ENCODE peak calls at places on chromosomes 4 and X, in nine cellular contexts. One of them, this sample, is unnamed.

GRCh38 chrX:139554367-139554766 is 23.8 kb downstream of the F9 start:
- DNase-seq in stimulated activated CD8-positive, alpha-beta memory T cell treated with anti-CD3 and anti-CD28 coated beads, Interleukin-4, amount 100 ng/mL, for 4 hours: no peak
- DNase-seq in lower leg skin: no peak
- DNase-seq in cerebellum: no peak
- DNase-seq in left ventricle myocardium inferior: no peak
- DNase-seq in T-helper 2 cell: no peak
- DNase-seq in GM12891: no peak
- DNase-seq in T-helper 1 cell: no peak
- DNase-seq in bronchial epithelial cell: no peak
- DNase-seq in this sample: no peak

GRCh38 chrX:127879585-127879984 is 172.6 kb downstream of the ACTRT1 start:
- DNase-seq in cerebellum: no peak
- DNase-seq in bronchial epithelial cell: peak; percentile 9
- DNase-seq in T-helper 1 cell: no peak
- DNase-seq in lower leg skin: no peak
- DNase-seq in left ventricle myocardium inferior: no peak
- DNase-seq in GM12891: no peak
- DNase-seq in T-helper 2 cell: no peak
- DNase-seq in stimulated activated CD8-positive, alpha-beta memory T cell treated with anti-CD3 and anti-CD28 coated beads, Interleukin-4, amount 100 ng/mL, for 4 hours: no peak
- DNase-seq in this sample: no peak

GRCh38 chrX:17829526-17829925 is 31.6 kb downstream of the RAI2 start:
- DNase-seq in left ventricle myocardium inferior: no peak
- DNase-seq in stimulated activated CD8-positive, alpha-beta memory T cell treated with anti-CD3 and anti-CD28 coated beads, Interleukin-4, amount 100 ng/mL, for 4 hours: no peak
- DNase-seq in T-helper 2 cell: no peak
- DNase-seq in T-helper 1 cell: no peak
- DNase-seq in cerebellum: no peak
- DNase-seq in lower leg skin: no peak
- DNase-seq in bronchial epithelial cell: no peak
- DNase-seq in GM12891: no peak
- DNase-seq in this sample: no peak

GRCh38 chr4:1504786-1505500 is 98.7 kb upstream of the NKX1-1 start:
- DNase-seq in stimulated activated CD8-positive, alpha-beta memory T cell treated with anti-CD3 and anti-CD28 coated beads, Interleukin-4, amount 100 ng/mL, for 4 hours: no peak
- DNase-seq in cerebellum: no peak
- DNase-seq in GM12891: no peak
- DNase-seq in T-helper 1 cell: no peak
- DNase-seq in lower leg skin: no peak
- DNase-seq in bronchial epithelial cell: no peak
- DNase-seq in T-helper 2 cell: no peak
- DNase-seq in left ventricle myocardium inferior: no peak
- DNase-seq in this sample: no peak

GRCh38 chr4:92814677-92815076 is 510.9 kb downstream of the GRID2 start:
- DNase-seq in T-helper 1 cell: no peak
- DNase-seq in T-helper 2 cell: no peak
- DNase-seq in GM12891: no peak
- DNase-seq in cerebellum: no peak
- DNase-seq in lower leg skin: no peak
- DNase-seq in left ventricle myocardium inferior: no peak
- DNase-seq in stimulated activated CD8-positive, alpha-beta memory T cell treated with anti-CD3 and anti-CD28 coated beads, Interleukin-4, amount 100 ng/mL, for 4 hours: no peak
- DNase-seq in bronchial epithelial cell: no peak
- DNase-seq in this sample: no peak

GRCh38 chrX:40468033-40468979 is 112.5 kb upstream of the ATP6AP2 start:
- DNase-seq in lower leg skin: peak; percentile 21
- DNase-seq in GM12891: no peak
- DNase-seq in cerebellum: peak; percentile 30
- DNase-seq in T-helper 2 cell: no peak
- DNase-seq in bronchial epithelial cell: peak; percentile 40
- DNase-seq in stimulated activated CD8-positive, alpha-beta memory T cell treated with anti-CD3 and anti-CD28 coated beads, Interleukin-4, amount 100 ng/mL, for 4 hours: no peak
- DNase-seq in left ventricle myocardium inferior: peak; percentile 24
- DNase-seq in T-helper 1 cell: no peak
- DNase-seq in this sample: no peak

GRCh38 chr4:102530986-102531385 is 29.8 kb downstream of the NFKB1 start:
- DNase-seq in stimulated activated CD8-positive, alpha-beta memory T cell treated with anti-CD3 and anti-CD28 coated beads, Interleukin-4, amount 100 ng/mL, for 4 hours: no peak
- DNase-seq in bronchial epithelial cell: no peak
- DNase-seq in left ventricle myocardium inferior: no peak
- DNase-seq in cerebellum: no peak
- DNase-seq in T-helper 2 cell: no peak
- DNase-seq in GM12891: no peak
- DNase-seq in T-helper 1 cell: no peak
- DNase-seq in lower leg skin: no peak
- DNase-seq in this sample: no peak

GRCh38 chrX:82912401-82912800 is 595.7 kb upstream of the POU3F4 start:
- DNase-seq in stimulated activated CD8-positive, alpha-beta memory T cell treated with anti-CD3 and anti-CD28 coated beads, Interleukin-4, amount 100 ng/mL, for 4 hours: no peak
- DNase-seq in GM12891: no peak
- DNase-seq in bronchial epithelial cell: no peak
- DNase-seq in T-helper 1 cell: no peak
- DNase-seq in cerebellum: no peak
- DNase-seq in T-helper 2 cell: no peak
- DNase-seq in left ventricle myocardium inferior: no peak
- DNase-seq in lower leg skin: no peak
- DNase-seq in this sample: no peak

GRCh38 chr4:146329042-146329716 is 114.8 kb downstream of the REELD1 start:
- DNase-seq in cerebellum: no peak
- DNase-seq in lower leg skin: no peak
- DNase-seq in bronchial epithelial cell: peak; percentile 89
- DNase-seq in T-helper 2 cell: no peak
- DNase-seq in T-helper 1 cell: no peak
- DNase-seq in GM12891: no peak
- DNase-seq in left ventricle myocardium inferior: no peak
- DNase-seq in stimulated activated CD8-positive, alpha-beta memory T cell treated with anti-CD3 and anti-CD28 coated beads, Interleukin-4, amount 100 ng/mL, for 4 hours: no peak
- DNase-seq in this sample: no peak

GRCh38 chr4:183903021-183903760 is 1.9 kb upstream of the STOX2 start:
- DNase-seq in stimulated activated CD8-positive, alpha-beta memory T cell treated with anti-CD3 and anti-CD28 coated beads, Interleukin-4, amount 100 ng/mL, for 4 hours: no peak
- DNase-seq in lower leg skin: no peak
- DNase-seq in bronchial epithelial cell: peak; percentile 69
- DNase-seq in T-helper 2 cell: no peak
- DNase-seq in T-helper 1 cell: no peak
- DNase-seq in GM12891: no peak
- DNase-seq in left ventricle myocardium inferior: no peak
- DNase-seq in cerebellum: no peak
- DNase-seq in this sample: no peak

GRCh38 chrX:10259716-10260115 is 102.9 kb downstream of the CLCN4 start:
- DNase-seq in T-helper 1 cell: no peak
- DNase-seq in left ventricle myocardium inferior: no peak
- DNase-seq in lower leg skin: no peak
- DNase-seq in GM12891: no peak
- DNase-seq in cerebellum: no peak
- DNase-seq in T-helper 2 cell: no peak
- DNase-seq in bronchial epithelial cell: no peak
- DNase-seq in stimulated activated CD8-positive, alpha-beta memory T cell treated with anti-CD3 and anti-CD28 coated beads, Interleukin-4, amount 100 ng/mL, for 4 hours: no peak
- DNase-seq in this sample: no peak

GRCh38 chr4:139014391-139015268 is 951 bp upstream of the NOCT start:
- DNase-seq in T-helper 2 cell: no peak
- DNase-seq in stimulated activated CD8-positive, alpha-beta memory T cell treated with anti-CD3 and anti-CD28 coated beads, Interleukin-4, amount 100 ng/mL, for 4 hours: no peak
- DNase-seq in left ventricle myocardium inferior: no peak
- DNase-seq in GM12891: no peak
- DNase-seq in T-helper 1 cell: no peak
- DNase-seq in bronchial epithelial cell: peak; percentile 98
- DNase-seq in cerebellum: no peak
- DNase-seq in lower leg skin: peak; percentile 22
- DNase-seq in this sample: peak; percentile 23

GRCh38 chrX:139200793-139201192 is 329.7 kb upstream of the F9 start:
- DNase-seq in stimulated activated CD8-positive, alpha-beta memory T cell treated with anti-CD3 and anti-CD28 coated beads, Interleukin-4, amount 100 ng/mL, for 4 hours: no peak
- DNase-seq in left ventricle myocardium inferior: no peak
- DNase-seq in T-helper 2 cell: no peak
- DNase-seq in T-helper 1 cell: no peak
- DNase-seq in GM12891: no peak
- DNase-seq in bronchial epithelial cell: peak; percentile 45
- DNase-seq in cerebellum: no peak
- DNase-seq in lower leg skin: no peak
- DNase-seq in this sample: no peak

GRCh38 chrX:24148535-24149345 is 789 bp upstream of the ZFX start:
- DNase-seq in lower leg skin: no peak
- DNase-seq in T-helper 1 cell: no peak
- DNase-seq in T-helper 2 cell: no peak
- DNase-seq in left ventricle myocardium inferior: no peak
- DNase-seq in cerebellum: peak; percentile 10
- DNase-seq in GM12891: no peak
- DNase-seq in stimulated activated CD8-positive, alpha-beta memory T cell treated with anti-CD3 and anti-CD28 coated beads, Interleukin-4, amount 100 ng/mL, for 4 hours: no peak
- DNase-seq in bronchial epithelial cell: no peak
- DNase-seq in this sample: peak; percentile 25

GRCh38 chr4:6308890-6309643 is 39.4 kb downstream of the WFS1 start:
- DNase-seq in lower leg skin: no peak
- DNase-seq in T-helper 1 cell: no peak
- DNase-seq in bronchial epithelial cell: no peak
- DNase-seq in stimulated activated CD8-positive, alpha-beta memory T cell treated with anti-CD3 and anti-CD28 coated beads, Interleukin-4, amount 100 ng/mL, for 4 hours: no peak
- DNase-seq in cerebellum: no peak
- DNase-seq in T-helper 2 cell: no peak
- DNase-seq in GM12891: no peak
- DNase-seq in left ventricle myocardium inferior: no peak
- DNase-seq in this sample: no peak

GRCh38 chrX:15838017-15838416 is 16.6 kb downstream of the AP1S2 start:
- DNase-seq in stimulated activated CD8-positive, alpha-beta memory T cell treated with anti-CD3 and anti-CD28 coated beads, Interleukin-4, amount 100 ng/mL, for 4 hours: no peak
- DNase-seq in left ventricle myocardium inferior: no peak
- DNase-seq in T-helper 1 cell: no peak
- DNase-seq in GM12891: no peak
- DNase-seq in bronchial epithelial cell: no peak
- DNase-seq in lower leg skin: no peak
- DNase-seq in T-helper 2 cell: peak; percentile 9
- DNase-seq in cerebellum: no peak
- DNase-seq in this sample: no peak

GRCh38 chrX:17597836-17598434 is 139.4 kb upstream of the SCML1 start:
- DNase-seq in lower leg skin: peak; percentile 42
- DNase-seq in T-helper 1 cell: no peak
- DNase-seq in left ventricle myocardium inferior: peak; percentile 77
- DNase-seq in cerebellum: no peak
- DNase-seq in T-helper 2 cell: no peak
- DNase-seq in GM12891: no peak
- DNase-seq in bronchial epithelial cell: no peak
- DNase-seq in stimulated activated CD8-positive, alpha-beta memory T cell treated with anti-CD3 and anti-CD28 coated beads, Interleukin-4, amount 100 ng/mL, for 4 hours: no peak
- DNase-seq in this sample: no peak

GRCh38 chr4:182019148-182019652 is 224.0 kb upstream of the TENM3 start:
- DNase-seq in cerebellum: no peak
- DNase-seq in T-helper 1 cell: no peak
- DNase-seq in GM12891: peak; percentile 10
- DNase-seq in stimulated activated CD8-positive, alpha-beta memory T cell treated with anti-CD3 and anti-CD28 coated beads, Interleukin-4, amount 100 ng/mL, for 4 hours: no peak
- DNase-seq in lower leg skin: no peak
- DNase-seq in bronchial epithelial cell: no peak
- DNase-seq in left ventricle myocardium inferior: no peak
- DNase-seq in T-helper 2 cell: no peak
- DNase-seq in this sample: no peak

GRCh38 chr4:7899184-7899583 is 40.5 kb downstream of the AFAP1 start:
- DNase-seq in GM12891: no peak
- DNase-seq in T-helper 1 cell: no peak
- DNase-seq in cerebellum: no peak
- DNase-seq in lower leg skin: no peak
- DNase-seq in bronchial epithelial cell: no peak
- DNase-seq in left ventricle myocardium inferior: no peak
- DNase-seq in stimulated activated CD8-positive, alpha-beta memory T cell treated with anti-CD3 and anti-CD28 coated beads, Interleukin-4, amount 100 ng/mL, for 4 hours: no peak
- DNase-seq in T-helper 2 cell: no peak
- DNase-seq in this sample: no peak

GRCh38 chr4:142407569-142407968 is 438.5 kb downstream of the INPP4B start:
- DNase-seq in T-helper 1 cell: no peak
- DNase-seq in cerebellum: no peak
- DNase-seq in left ventricle myocardium inferior: no peak
- DNase-seq in lower leg skin: no peak
- DNase-seq in T-helper 2 cell: no peak
- DNase-seq in stimulated activated CD8-positive, alpha-beta memory T cell treated with anti-CD3 and anti-CD28 coated beads, Interleukin-4, amount 100 ng/mL, for 4 hours: no peak
- DNase-seq in GM12891: no peak
- DNase-seq in bronchial epithelial cell: no peak
- DNase-seq in this sample: no peak

GRCh38 chr4:143071351-143071750 is 113.4 kb upstream of the USP38 start:
- DNase-seq in bronchial epithelial cell: no peak
- DNase-seq in stimulated activated CD8-positive, alpha-beta memory T cell treated with anti-CD3 and anti-CD28 coated beads, Interleukin-4, amount 100 ng/mL, for 4 hours: no peak
- DNase-seq in GM12891: no peak
- DNase-seq in left ventricle myocardium inferior: no peak
- DNase-seq in lower leg skin: no peak
- DNase-seq in T-helper 1 cell: no peak
- DNase-seq in cerebellum: no peak
- DNase-seq in T-helper 2 cell: no peak
- DNase-seq in this sample: no peak

GRCh38 chr4:128757712-128758111 is 51.8 kb upstream of the JADE1 start:
- DNase-seq in GM12891: no peak
- DNase-seq in T-helper 2 cell: no peak
- DNase-seq in stimulated activated CD8-positive, alpha-beta memory T cell treated with anti-CD3 and anti-CD28 coated beads, Interleukin-4, amount 100 ng/mL, for 4 hours: no peak
- DNase-seq in bronchial epithelial cell: no peak
- DNase-seq in cerebellum: peak; percentile 16
- DNase-seq in T-helper 1 cell: no peak
- DNase-seq in left ventricle myocardium inferior: peak; percentile 58
- DNase-seq in lower leg skin: peak; percentile 24
- DNase-seq in this sample: no peak

GRCh38 chr4:78065514-78066192 is 8.5 kb downstream of the FRAS1 start:
- DNase-seq in lower leg skin: no peak
- DNase-seq in left ventricle myocardium inferior: no peak
- DNase-seq in T-helper 1 cell: no peak
- DNase-seq in cerebellum: no peak
- DNase-seq in T-helper 2 cell: no peak
- DNase-seq in bronchial epithelial cell: no peak
- DNase-seq in GM12891: no peak
- DNase-seq in stimulated activated CD8-positive, alpha-beta memory T cell treated with anti-CD3 and anti-CD28 coated beads, Interleukin-4, amount 100 ng/mL, for 4 hours: no peak
- DNase-seq in this sample: no peak

GRCh38 chrX:96752776-96753175 is 68.1 kb downstream of the DIAPH2 start:
- DNase-seq in T-helper 2 cell: no peak
- DNase-seq in bronchial epithelial cell: peak; percentile 23
- DNase-seq in stimulated activated CD8-positive, alpha-beta memory T cell treated with anti-CD3 and anti-CD28 coated beads, Interleukin-4, amount 100 ng/mL, for 4 hours: no peak
- DNase-seq in left ventricle myocardium inferior: no peak
- DNase-seq in cerebellum: no peak
- DNase-seq in GM12891: no peak
- DNase-seq in T-helper 1 cell: no peak
- DNase-seq in lower leg skin: no peak
- DNase-seq in this sample: no peak

GRCh38 chr4:94714360-94714759 is 43.4 kb upstream of the BMPR1B start:
- DNase-seq in lower leg skin: no peak
- DNase-seq in left ventricle myocardium inferior: no peak
- DNase-seq in T-helper 1 cell: no peak
- DNase-seq in GM12891: no peak
- DNase-seq in T-helper 2 cell: no peak
- DNase-seq in stimulated activated CD8-positive, alpha-beta memory T cell treated with anti-CD3 and anti-CD28 coated beads, Interleukin-4, amount 100 ng/mL, for 4 hours: no peak
- DNase-seq in bronchial epithelial cell: no peak
- DNase-seq in cerebellum: no peak
- DNase-seq in this sample: no peak

GRCh38 chr4:13523105-13523477 is 21.2 kb downstream of the NKX3-2 start:
- DNase-seq in left ventricle myocardium inferior: no peak
- DNase-seq in lower leg skin: no peak
- DNase-seq in T-helper 2 cell: no peak
- DNase-seq in T-helper 1 cell: no peak
- DNase-seq in stimulated activated CD8-positive, alpha-beta memory T cell treated with anti-CD3 and anti-CD28 coated beads, Interleukin-4, amount 100 ng/mL, for 4 hours: no peak
- DNase-seq in GM12891: peak; percentile 3
- DNase-seq in bronchial epithelial cell: no peak
- DNase-seq in cerebellum: no peak
- DNase-seq in this sample: no peak

GRCh38 chr4:107654694-107655093 is 65.3 kb downstream of the PAPSS1 start:
- DNase-seq in T-helper 1 cell: no peak
- DNase-seq in lower leg skin: no peak
- DNase-seq in cerebellum: no peak
- DNase-seq in stimulated activated CD8-positive, alpha-beta memory T cell treated with anti-CD3 and anti-CD28 coated beads, Interleukin-4, amount 100 ng/mL, for 4 hours: no peak
- DNase-seq in T-helper 2 cell: no peak
- DNase-seq in GM12891: no peak
- DNase-seq in bronchial epithelial cell: peak; percentile 21
- DNase-seq in left ventricle myocardium inferior: no peak
- DNase-seq in this sample: no peak

GRCh38 chrX:76184276-76184675 is 11.4 kb downstream of the PBDC1 start:
- DNase-seq in GM12891: no peak
- DNase-seq in lower leg skin: no peak
- DNase-seq in T-helper 1 cell: no peak
- DNase-seq in left ventricle myocardium inferior: no peak
- DNase-seq in cerebellum: no peak
- DNase-seq in bronchial epithelial cell: no peak
- DNase-seq in stimulated activated CD8-positive, alpha-beta memory T cell treated with anti-CD3 and anti-CD28 coated beads, Interleukin-4, amount 100 ng/mL, for 4 hours: no peak
- DNase-seq in T-helper 2 cell: no peak
- DNase-seq in this sample: no peak

GRCh38 chr4:24850669-24851068 is 55.3 kb downstream of the SOD3 start:
- DNase-seq in bronchial epithelial cell: peak; percentile 82
- DNase-seq in GM12891: no peak
- DNase-seq in left ventricle myocardium inferior: no peak
- DNase-seq in stimulated activated CD8-positive, alpha-beta memory T cell treated with anti-CD3 and anti-CD28 coated beads, Interleukin-4, amount 100 ng/mL, for 4 hours: no peak
- DNase-seq in lower leg skin: peak; percentile 29
- DNase-seq in cerebellum: no peak
- DNase-seq in T-helper 2 cell: no peak
- DNase-seq in T-helper 1 cell: no peak
- DNase-seq in this sample: no peak

GRCh38 chr4:3519468-3520264 is 12.6 kb downstream of the LRPAP1 start:
- DNase-seq in left ventricle myocardium inferior: no peak
- DNase-seq in T-helper 2 cell: no peak
- DNase-seq in GM12891: no peak
- DNase-seq in bronchial epithelial cell: no peak
- DNase-seq in cerebellum: no peak
- DNase-seq in stimulated activated CD8-positive, alpha-beta memory T cell treated with anti-CD3 and anti-CD28 coated beads, Interleukin-4, amount 100 ng/mL, for 4 hours: no peak
- DNase-seq in lower leg skin: no peak
- DNase-seq in T-helper 1 cell: peak; percentile 5
- DNase-seq in this sample: no peak

GRCh38 chrX:20906571-20906970 is 467.6 kb upstream of the CNKSR2 start:
- DNase-seq in T-helper 2 cell: no peak
- DNase-seq in GM12891: no peak
- DNase-seq in cerebellum: no peak
- DNase-seq in left ventricle myocardium inferior: no peak
- DNase-seq in T-helper 1 cell: no peak
- DNase-seq in lower leg skin: no peak
- DNase-seq in stimulated activated CD8-positive, alpha-beta memory T cell treated with anti-CD3 and anti-CD28 coated beads, Interleukin-4, amount 100 ng/mL, for 4 hours: no peak
- DNase-seq in bronchial epithelial cell: peak; percentile 82
- DNase-seq in this sample: no peak